ENCODE peak calls at places on chromosome 16, in four cellular contexts. B is HepG2, G is K562, Q is HCT116. Z is an unnamed sample.

GRCh38 chr16:70747703-70748631 is 53.0 kb downstream of the VAC14 start:
- DNase-seq in Q (no peak), G (peak; percentile 38), B (no peak), Z (no peak)

GRCh38 chr16:22787456-22788189 is 26.3 kb upstream of the HS3ST2 start:
- DNase-seq in B (no peak), Q (no peak), G (no peak), Z (no peak)

GRCh38 chr16:49660647-49661046 is 195.3 kb downstream of the ZNF423 start:
- DNase-seq in Q (no peak), G (no peak), B (no peak), Z (no peak)

GRCh38 chr16:70697601-70698170 is 11.8 kb upstream of the MTSS2 start:
- DNase-seq in Q (no peak), B (no peak), G (no peak), Z (no peak)

GRCh38 chr16:78462261-78463208 is 363.1 kb downstream of the WWOX start:
- DNase-seq in Q (no peak), G (no peak), B (peak; percentile 48), Z (no peak)

GRCh38 chr16:49556252-49557069 is 182.9 kb downstream of the C16orf78 start:
- DNase-seq in G (peak; percentile 26), Q (peak; percentile 4), B (peak; percentile 44), Z (no peak)

GRCh38 chr16:14564323-14564722 is 65.7 kb downstream of the PARN start:
- DNase-seq in Q (no peak), G (no peak), B (peak; percentile 45), Z (no peak)

GRCh38 chr16:66269631-66270332 is 96.7 kb upstream of the CDH5 start:
- DNase-seq in Q (no peak), B (no peak), G (no peak), Z (no peak)

GRCh38 chr16:65071371-65072311 is 50.2 kb downstream of the CDH11 start:
- DNase-seq in G (no peak), Q (no peak), B (no peak), Z (no peak)

GRCh38 chr16:25217921-25218320 is 1.2 kb downstream of the AQP8 start:
- DNase-seq in B (no peak), Q (no peak), G (no peak), Z (no peak)

GRCh38 chr16:89971495-89972243 is 23.1 kb downstream of the DEF8 start:
- DNase-seq in B (no peak), Q (no peak), G (peak; percentile 44), Z (no peak)

GRCh38 chr16:16099320-16099719 is 124.0 kb downstream of the ABCC6 start:
- DNase-seq in B (no peak), G (no peak), Q (no peak), Z (no peak)

GRCh38 chr16:59204589-59204988 is 470.5 kb upstream of the GOT2 start:
- DNase-seq in G (no peak), Q (no peak), B (no peak), Z (no peak)

GRCh38 chr16:68332411-68333121 is 21.7 kb downstream of the PRMT7 start:
- DNase-seq in B (peak; percentile 88), G (no peak), Q (no peak), Z (no peak)

GRCh38 chr16:20747030-20747816 is 5.6 kb upstream of the THUMPD1 start:
- DNase-seq in G (peak; percentile 83), B (peak; percentile 52), Q (peak; percentile 22), Z (no peak)

GRCh38 chr16:50553731-50554360 is 5.7 kb downstream of the NKD1 start:
- DNase-seq in G (no peak), B (no peak), Q (no peak), Z (no peak)

GRCh38 chr16:57764341-57765159 is 29.0 kb downstream of the KATNB1 start:
- DNase-seq in G (peak; percentile 99), B (peak; percentile 46), Q (peak; percentile 90), Z (peak; percentile 18)

GRCh38 chr16:18050234-18050633 is 286.3 kb downstream of the NPIPA8 start:
- DNase-seq in G (no peak), B (no peak), Q (no peak), Z (no peak)

GRCh38 chr16:23317266-23317661 is 15.2 kb downstream of the SCNN1B start:
- DNase-seq in B (no peak), Q (no peak), G (no peak), Z (no peak)

GRCh38 chr16:11101695-11102522 is 154.1 kb downstream of the SOCS1 start:
- DNase-seq in Q (no peak), G (peak; percentile 67), B (peak; percentile 70), Z (no peak)

GRCh38 chr16:50644730-50645129 is 36.4 kb downstream of the SNX20 start:
- DNase-seq in Q (peak; percentile 19), B (no peak), G (no peak), Z (no peak)

GRCh38 chr16:57609541-57610401 is 18.7 kb upstream of the ADGRG1 start:
- DNase-seq in Q (no peak), B (no peak), G (no peak), Z (no peak)

GRCh38 chr16:89670496-89671431 is 13.1 kb downstream of the SPATA33 start:
- DNase-seq in G (no peak), Q (no peak), B (peak; percentile 21), Z (no peak)

GRCh38 chr16:86180780-86181179 is 281.8 kb downstream of the IRF8 start:
- DNase-seq in Q (no peak), B (no peak), G (no peak), Z (no peak)

GRCh38 chr16:27826081-27826892 is 237.2 kb downstream of the GSG1L start:
- DNase-seq in B (no peak), Q (no peak), G (no peak), Z (no peak)

GRCh38 chr16:56047307-56048234 is 143.7 kb upstream of the GNAO1 start:
- DNase-seq in B (no peak), Q (no peak), G (no peak), Z (no peak)

GRCh38 chr16:46884513-46885293 is 541 bp downstream of the GPT2 start:
- DNase-seq in B (no peak), G (no peak), Q (no peak), Z (no peak)

GRCh38 chr16:65598626-65599025 is 476.8 kb upstream of the CDH11 start:
- DNase-seq in B (no peak), G (no peak), Q (no peak), Z (no peak)

GRCh38 chr16:66511615-66512500 is 38.1 kb downstream of the TK2 start:
- DNase-seq in B (no peak), G (peak; percentile 43), Q (peak; percentile 43), Z (no peak)

GRCh38 chr16:58128181-58128631 is 975 bp downstream of the CFAP20 start:
- DNase-seq in G (no peak), B (peak; percentile 34), Q (no peak), Z (no peak)

GRCh38 chr16:11101283-11101682 is 154.7 kb downstream of the SOCS1 start:
- DNase-seq in B (no peak), G (no peak), Q (no peak), Z (no peak)

GRCh38 chr16:7321661-7322060 is 11.0 kb upstream of the RBFOX1 start:
- DNase-seq in B (no peak), Q (no peak), G (no peak), Z (no peak)

GRCh38 chr16:12796498-12796897 is 7.2 kb downstream of the CPPED1 start:
- DNase-seq in B (no peak), G (no peak), Q (no peak), Z (no peak)

GRCh38 chr16:307691-308312 is 24.8 kb downstream of the PDIA2 start:
- DNase-seq in Q (no peak), B (no peak), G (no peak), Z (no peak)

GRCh38 chr16:50525716-50526115 is 22.5 kb upstream of the NKD1 start:
- DNase-seq in B (no peak), G (no peak), Q (no peak), Z (no peak)

GRCh38 chr16:82993415-82993814 is 366.6 kb downstream of the CDH13 start:
- DNase-seq in Q (no peak), B (no peak), G (no peak), Z (no peak)

GRCh38 chr16:82995286-82995926 is 368.6 kb downstream of the CDH13 start:
- DNase-seq in B (no peak), Q (no peak), G (no peak), Z (no peak)

GRCh38 chr16:82996814-82997213 is 370.0 kb downstream of the CDH13 start:
- DNase-seq in G (no peak), Q (no peak), B (no peak), Z (no peak)

GRCh38 chr16:82993874-82994375 is 367.2 kb downstream of the CDH13 start:
- DNase-seq in Q (no peak), B (no peak), G (no peak), Z (no peak)

GRCh38 chr16:82995927-82996441 is 369.2 kb downstream of the CDH13 start:
- DNase-seq in Q (no peak), G (no peak), B (no peak), Z (no peak)
- TF ChIP-seq TCF7L2 in Q (no peak), G (no peak), B (no peak), Z (no peak)

GRCh38 chr16:84889066-84889465 is 69.3 kb downstream of the CRISPLD2 start:
- DNase-seq in G (no peak), Q (no peak), B (no peak), Z (no peak)
- H3K4me1 ChIP-seq in G (peaks cover 30% of the 10 kb centered on the region), Q (peaks cover 9% of the 10 kb centered on the region), B (peaks cover 25% of the 10 kb centered on the region), Z (no peaks in the 10 kb centered on the region)

GRCh38 chr16:30786115-30786935 is 680 bp downstream of the ZNF629 start:
- DNase-seq in G (peak; percentile 68), B (peak; percentile 60), Q (no peak), Z (no peak)

GRCh38 chr16:30785126-30786106 is 1.6 kb downstream of the ZNF629 start:
- DNase-seq in B (no peak), G (no peak), Q (no peak), Z (no peak)

GRCh38 chr16:30787613-30788378 is 791 bp upstream of the ZNF629 start:
- DNase-seq in Q (no peak), B (peak; percentile 57), G (no peak), Z (no peak)

GRCh38 chr16:30784215-30784614 is 2.8 kb downstream of the ZNF629 start:
- DNase-seq in G (no peak), B (no peak), Q (no peak), Z (no peak)

GRCh38 chr16:30786936-30787612 is at the start of gene ZNF629:
- DNase-seq in G (peak; percentile 83), B (peak; percentile 79), Q (peak; percentile 39), Z (no peak)
- TF ChIP-seq TCF7L2 in G (no peak), B (no peak), Q (no peak), Z (no peak)

GRCh38 chr16:81618661-81619060 is 160.4 kb upstream of the PLCG2 start:
- DNase-seq in B (no peak), Q (no peak), G (no peak), Z (no peak)
- H3K4me1 ChIP-seq in B (peaks cover 10% of the 10 kb centered on the region), Q (peaks cover 24% of the 10 kb centered on the region), G (peaks cover 17% of the 10 kb centered on the region), Z (no peaks in the 10 kb centered on the region)

GRCh38 chr16:87675111-87675510 is 72.8 kb downstream of the JPH3 start:
- DNase-seq in G (no peak), Q (no peak), B (no peak), Z (no peak)
- TF ChIP-seq TCF7L2 in G (no peak), Q (no peak), B (no peak), Z (no peak)

GRCh38 chr16:4532238-4532637 is 6.3 kb downstream of the CDIP1 start:
- DNase-seq in G (no peak), B (no peak), Q (no peak), Z (no peak)
- H3K4me1 ChIP-seq in G (peaks cover 4% of the 10 kb centered on the region), B (peaks cover 60% of the 10 kb centered on the region), Q (no peaks in the 10 kb centered on the region), Z (peaks cover 5% of the 10 kb centered on the region)

GRCh38 chr16:69485816-69486215 is 61.4 kb downstream of the CYB5B start:
- DNase-seq in B (no peak), G (no peak), Q (no peak), Z (no peak)
- TF ChIP-seq TCF7L2 in B (no peak), G (no peak), Q (no peak), Z (no peak)